ENCODE peak calls at places on chromosomes 13 and 19, in ten cellular contexts. R is GM23338, I is tibial artery, D is WERI-Rb-1, U is choroid plexus epithelial cell, O is foreskin fibroblast, G is transverse colon, Z is breast epithelium, L is NB4, W is ovary. T is an unnamed sample.

GRCh38 chr13:23159205-23159586 is 21.6 kb upstream of the SGCG start:
- DNase-seq in D (peak; percentile 23), G (no peak), U (peak; percentile 29), O (peak; percentile 67), Z (no peak), R (peak; percentile 90), I (no peak), L (peak; percentile 50), W (no peak), T (no peak)

GRCh38 chr13:109610517-109610916 is 175.9 kb downstream of the IRS2 start:
- DNase-seq in I (no peak), G (peak; percentile 55), R (peak; percentile 60), U (peak; percentile 26), D (peak; percentile 82), L (peak; percentile 67), O (no peak), Z (no peak), W (peak; percentile 26), T (no peak)

GRCh38 chr19:44764975-44765948 is 12.4 kb upstream of the CBLC start:
- DNase-seq in I (no peak), Z (no peak), R (no peak), D (no peak), G (peak; percentile 84), O (no peak), U (no peak), W (no peak), L (peak; percentile 77), T (no peak)

GRCh38 chr19:49167857-49168409 is 10.3 kb downstream of the TRPM4 start:
- DNase-seq in I (no peak), Z (no peak), D (no peak), O (no peak), G (peak; percentile 22), L (no peak), R (no peak), W (no peak), U (no peak), T (no peak)

GRCh38 chr19:8525401-8525684 is 11.4 kb upstream of the ZNF414 start:
- DNase-seq in G (no peak), O (no peak), D (no peak), U (no peak), Z (no peak), R (no peak), I (no peak), L (no peak), W (no peak), T (no peak)

GRCh38 chr19:2251577-2252480 is 2.7 kb downstream of the AMH start:
- DNase-seq in W (peak; percentile 20), R (peak; percentile 39), U (no peak), I (no peak), O (no peak), L (no peak), D (no peak), G (no peak), Z (no peak), T (no peak)

GRCh38 chr19:2164020-2164988 is 571 bp downstream of the DOT1L start:
- DNase-seq in O (peak; percentile 47), L (no peak), R (peak; percentile 57), D (no peak), G (no peak), U (no peak), W (no peak), I (peak; percentile 81), Z (peak; percentile 47), T (no peak)

GRCh38 chr13:113506025-113506685 is 15.6 kb upstream of the DCUN1D2 start:
- DNase-seq in Z (no peak), I (no peak), W (no peak), O (no peak), U (peak; percentile 58), D (no peak), G (no peak), L (peak; percentile 85), R (no peak), T (no peak)

GRCh38 chr19:40737102-40737644 is 13.1 kb downstream of the ACTMAP start:
- DNase-seq in D (no peak), L (no peak), R (no peak), I (no peak), Z (no peak), O (no peak), U (no peak), G (no peak), W (no peak), T (no peak)

GRCh38 chr13:106117035-106117434 is 418.4 kb downstream of the EFNB2 start:
- DNase-seq in G (no peak), L (no peak), U (peak; percentile 72), Z (no peak), I (no peak), O (peak; percentile 87), W (no peak), R (no peak), D (no peak), T (peak; percentile 58)

GRCh38 chr13:98450495-98451167 is 126.3 kb downstream of the STK24 start:
- DNase-seq in U (no peak), G (no peak), R (peak; percentile 65), W (no peak), D (no peak), O (no peak), Z (no peak), I (peak; percentile 90), L (peak; percentile 24), T (no peak)

GRCh38 chr13:105937451-105937850 is 598.0 kb downstream of the EFNB2 start:
- DNase-seq in O (peak; percentile 84), Z (no peak), R (peak; percentile 32), D (peak; percentile 85), W (no peak), U (no peak), L (no peak), I (no peak), G (no peak), T (peak; percentile 29)

GRCh38 chr19:56566904-56567273 is 379 bp upstream of the ZNF470 start:
- DNase-seq in R (peak; percentile 46), Z (peak; percentile 20), U (peak; percentile 34), O (peak; percentile 71), G (peak; percentile 47), D (peak; percentile 56), I (peak; percentile 78), L (peak; percentile 20), W (no peak), T (peak; percentile 1)

GRCh38 chr19:50155520-50156109 is 7.5 kb downstream of the IZUMO2 start:
- DNase-seq in Z (no peak), G (no peak), D (no peak), W (no peak), I (no peak), R (peak; percentile 80), O (no peak), L (no peak), U (no peak), T (no peak)

GRCh38 chr13:111854403-111854802 is 212.5 kb upstream of the SOX1 start:
- DNase-seq in W (no peak), I (peak; percentile 44), G (no peak), D (no peak), R (peak; percentile 26), O (no peak), U (no peak), L (no peak), Z (no peak), T (no peak)

DNA sequence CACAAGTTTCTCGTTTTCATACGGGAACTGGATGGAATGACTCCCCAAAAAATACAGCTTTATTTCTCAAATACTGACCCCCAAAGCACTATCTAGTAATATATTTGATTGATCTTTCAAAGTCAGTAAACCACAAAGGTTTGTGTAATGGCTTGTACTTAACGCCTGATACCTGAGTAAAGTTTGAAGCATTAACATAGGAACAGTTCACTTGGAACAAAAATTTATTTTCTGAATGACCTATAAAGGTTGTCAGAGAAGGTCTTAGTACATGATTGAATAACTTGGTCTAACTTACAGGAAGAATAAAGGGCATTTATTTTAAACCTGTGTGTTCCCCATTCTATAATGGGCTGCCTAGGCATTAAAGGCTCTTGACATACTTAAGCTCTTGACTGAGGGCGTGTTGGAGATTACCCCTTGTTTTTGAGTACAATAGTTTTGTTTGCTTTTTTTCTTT is 1.4 kb upstream of the PCDH9 start:
- DNase-seq in L (no peak), Z (no peak), D (no peak), I (no peak), W (no peak), G (no peak), R (no peak), U (peak; percentile 34), O (peak; percentile 3), T (no peak)
- H3K4me3 ChIP-seq in L (peak overlapping the region; percentile 23), Z (peak overlapping the region; percentile 69), D (peak overlapping the region; percentile 85), I (peak overlapping the region; percentile 85), W (peak overlapping the region; percentile 77), G (no peak overlapping the region), R (peak overlapping the region; percentile 67), U (peak overlapping the region; percentile 67), O (peak overlapping the region; percentile 90), T (peak overlapping the region; percentile 69)

DNA sequence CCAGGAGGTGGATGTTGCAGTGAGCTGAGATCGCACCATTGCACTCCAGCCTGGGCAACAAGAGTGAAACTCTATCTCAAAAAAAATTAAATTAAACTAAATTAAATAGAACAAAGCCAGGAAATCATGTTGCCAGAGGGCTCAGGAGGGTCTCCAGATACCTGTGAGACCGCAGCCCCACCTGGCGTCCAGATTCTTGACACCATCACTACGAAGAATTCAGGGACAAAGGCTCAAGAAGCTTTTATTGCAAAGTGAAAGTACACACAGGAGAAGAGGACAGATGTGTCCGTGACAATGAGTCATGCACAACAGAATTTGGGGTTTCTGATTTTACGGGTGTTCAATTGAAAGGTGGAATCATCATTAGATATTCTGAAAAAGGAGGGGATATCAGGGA is 76.6 kb downstream of the STOML3 start:
- DNase-seq in D (no peak), G (no peak), U (no peak), R (peak; percentile 42), I (no peak), L (no peak), W (no peak), Z (no peak), O (no peak), T (no peak)
- TF ChIP-seq CTCF in D (no peak), G (no peak), U (no peak), R (peak; percentile 41), I (no peak), L (no peak), W (no peak), Z (no peak), O (no peak), T (no peak)

GRCh38 chr13:33611016-33611805 is 206.7 kb upstream of the RFC3 start:
- DNase-seq in G (peak; percentile 10), W (peak; percentile 36), D (no peak), R (peak; percentile 45), L (no peak), Z (peak; percentile 22), U (peak; percentile 86), I (peak; percentile 77), O (no peak), T (no peak)
- H3K4me3 ChIP-seq in G (no peak overlapping the region), W (no peak overlapping the region), D (no peak overlapping the region), R (no peak overlapping the region), L (no peak overlapping the region), Z (no peak overlapping the region), U (peak overlapping the region; percentile 41), I (peak overlapping the region; percentile 44), O (no peak overlapping the region), T (no peak overlapping the region)

DNA sequence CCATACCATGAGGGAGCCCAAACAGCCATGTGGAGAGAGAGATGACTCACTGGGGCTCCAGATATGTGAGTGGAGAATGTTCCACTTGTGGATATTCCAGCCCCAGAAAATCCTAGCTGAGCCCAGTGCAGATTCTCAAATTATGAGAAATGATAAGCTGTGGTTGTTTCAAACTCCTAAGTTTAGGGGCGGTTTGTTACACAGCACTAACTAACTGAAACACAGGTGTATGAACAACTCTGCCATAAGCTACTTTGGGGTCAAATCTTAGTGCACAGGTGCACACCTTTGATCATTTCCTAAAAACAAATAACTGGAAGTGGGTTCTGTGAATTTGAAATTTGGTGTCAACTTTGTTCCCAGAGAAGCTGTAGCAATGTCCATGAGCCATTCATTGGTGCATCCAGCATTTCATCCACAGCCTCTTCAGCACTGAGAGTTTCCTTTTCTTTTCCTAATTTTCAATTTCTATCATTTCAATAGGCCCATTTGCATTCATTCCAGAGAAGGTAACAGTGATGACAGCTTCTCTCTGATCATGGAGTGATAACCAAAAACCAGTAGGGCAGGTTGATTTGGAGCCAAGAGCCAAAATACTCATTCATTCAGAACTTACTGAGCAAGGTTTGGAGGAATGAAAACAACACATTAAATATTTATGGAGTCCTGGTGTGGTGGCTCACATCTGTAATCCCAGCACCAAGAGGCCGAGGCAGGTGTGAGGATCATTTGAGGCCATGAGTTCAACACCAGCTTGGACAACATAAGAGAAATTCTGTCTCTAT is 8.8 kb upstream of the CLPP start:
- DNase-seq in D (no peak), W (no peak), R (no peak), U (no peak), G (no peak), Z (no peak), L (no peak), O (no peak), I (no peak), T (no peak)
- TF ChIP-seq CTCF in D (no peak), W (no peak), R (no peak), U (no peak), G (no peak), Z (no peak), L (no peak), O (no peak), I (no peak), T (no peak)

T was measured in HFF-Myc.